ENCODE peak calls at places on chromosome 17, in seven cellular contexts. I is A549, Y is RWPE1, C is A673, G is AG10803, L is glutamatergic neuron, E is HFF-Myc. B is an unnamed sample.

GRCh38 chr17:8488931-8489330 is 53.2 kb downstream of the NDEL1 start:
- DNase-seq in Y (no peak), G (peak; percentile 96), E (peak; percentile 91), I (no peak), C (peak; percentile 25), L (no peak), B (no peak)

GRCh38 chr17:11908711-11909146 is 88.5 kb downstream of the ZNF18 start:
- DNase-seq in E (no peak), Y (no peak), I (no peak), G (no peak), L (no peak), C (no peak), B (no peak)

GRCh38 chr17:4173771-4174170 is 30.8 kb downstream of the CYB5D2 start:
- DNase-seq in L (no peak), E (no peak), G (no peak), Y (no peak), I (no peak), C (no peak), B (no peak)

GRCh38 chr17:36947922-36948716 is 635 bp upstream of the AATF start:
- DNase-seq in I (no peak), C (no peak), Y (no peak), E (no peak), L (no peak), G (no peak), B (no peak)

GRCh38 chr17:46984892-46985291 is 5.8 kb upstream of the RPRML start:
- DNase-seq in L (no peak), E (no peak), I (no peak), G (no peak), Y (no peak), C (no peak), B (no peak)

GRCh38 chr17:77332034-77332971 is 191.5 kb downstream of the SEC14L1 start:
- DNase-seq in E (no peak), C (no peak), G (no peak), L (no peak), I (no peak), Y (no peak), B (peak; percentile 15)

GRCh38 chr17:41801374-41802062 is 10.2 kb downstream of the P3H4 start:
- DNase-seq in Y (peak; percentile 72), E (no peak), G (peak; percentile 61), L (peak; percentile 86), C (peak; percentile 66), I (peak; percentile 86), B (peak; percentile 89)

GRCh38 chr17:28896884-28897768 is at the start of gene FLOT2:
- DNase-seq in L (peak; percentile 86), Y (peak; percentile 92), I (peak; percentile 55), E (no peak), C (peak; percentile 75), G (peak; percentile 48), B (peak; percentile 71)

GRCh38 chr17:77863814-77864161 is 94.7 kb upstream of the TNRC6C start:
- DNase-seq in L (peak; percentile 70), E (no peak), G (peak; percentile 19), Y (no peak), I (no peak), C (no peak), B (no peak)

GRCh38 chr17:17808706-17809432 is 27.9 kb downstream of the SREBF1 start:
- DNase-seq in L (no peak), Y (no peak), C (peak; percentile 55), G (peak; percentile 52), I (no peak), E (no peak), B (peak; percentile 88)

GRCh38 chr17:75927286-75927922 is 13.4 kb downstream of the FBF1 start:
- DNase-seq in G (peak; percentile 13), I (peak; percentile 80), E (no peak), C (peak; percentile 33), L (no peak), Y (peak; percentile 10), B (peak; percentile 69)

GRCh38 chr17:21202512-21202911 is 11.4 kb downstream of the TMEM11 start:
- DNase-seq in E (no peak), L (no peak), Y (no peak), G (no peak), I (no peak), C (no peak), B (no peak)

GRCh38 chr17:76261421-76262215 is 3.5 kb upstream of the UBALD2 start:
- DNase-seq in G (no peak), I (no peak), Y (no peak), L (no peak), E (no peak), C (no peak), B (peak; percentile 48)

GRCh38 chr17:77160877-77161530 is 20.2 kb downstream of the SEC14L1 start:
- DNase-seq in G (no peak), Y (no peak), L (no peak), C (no peak), I (no peak), E (no peak), B (no peak)

GRCh38 chr17:49445561-49445960 is 30.9 kb upstream of the PHB1 start:
- DNase-seq in Y (no peak), L (no peak), C (no peak), G (no peak), I (no peak), E (no peak), B (no peak)

GRCh38 chr17:17922198-17922901 is 49.9 kb downstream of the TOM1L2 start:
- DNase-seq in L (no peak), E (no peak), Y (no peak), C (peak; percentile 76), I (no peak), G (no peak), B (no peak)

GRCh38 chr17:8894673-8895578 is 27.5 kb upstream of the PIK3R6 start:
- DNase-seq in L (peak; percentile 67), I (peak; percentile 93), E (peak; percentile 36), C (peak; percentile 76), G (peak; percentile 74), Y (peak; percentile 82), B (peak; percentile 83)

GRCh38 chr17:68718924-68719323 is 117.8 kb upstream of the FAM20A start:
- DNase-seq in I (no peak), G (no peak), E (no peak), C (no peak), Y (no peak), L (no peak), B (no peak)

GRCh38 chr17:57295526-57296023 is 39.3 kb downstream of the MSI2 start:
- DNase-seq in L (no peak), E (no peak), C (peak; percentile 80), I (no peak), G (no peak), Y (no peak), B (no peak)

GRCh38 chr17:78184311-78184710 is 2.5 kb downstream of the TK1 start:
- DNase-seq in Y (no peak), I (no peak), G (no peak), E (no peak), L (no peak), C (no peak), B (no peak)

GRCh38 chr17:71472809-71473789 is 647.7 kb upstream of the SOX9 start:
- DNase-seq in G (peak; percentile 70), I (peak; percentile 55), E (peak; percentile 12), L (no peak), Y (peak; percentile 72), C (peak; percentile 73), B (peak; percentile 38)

DNA sequence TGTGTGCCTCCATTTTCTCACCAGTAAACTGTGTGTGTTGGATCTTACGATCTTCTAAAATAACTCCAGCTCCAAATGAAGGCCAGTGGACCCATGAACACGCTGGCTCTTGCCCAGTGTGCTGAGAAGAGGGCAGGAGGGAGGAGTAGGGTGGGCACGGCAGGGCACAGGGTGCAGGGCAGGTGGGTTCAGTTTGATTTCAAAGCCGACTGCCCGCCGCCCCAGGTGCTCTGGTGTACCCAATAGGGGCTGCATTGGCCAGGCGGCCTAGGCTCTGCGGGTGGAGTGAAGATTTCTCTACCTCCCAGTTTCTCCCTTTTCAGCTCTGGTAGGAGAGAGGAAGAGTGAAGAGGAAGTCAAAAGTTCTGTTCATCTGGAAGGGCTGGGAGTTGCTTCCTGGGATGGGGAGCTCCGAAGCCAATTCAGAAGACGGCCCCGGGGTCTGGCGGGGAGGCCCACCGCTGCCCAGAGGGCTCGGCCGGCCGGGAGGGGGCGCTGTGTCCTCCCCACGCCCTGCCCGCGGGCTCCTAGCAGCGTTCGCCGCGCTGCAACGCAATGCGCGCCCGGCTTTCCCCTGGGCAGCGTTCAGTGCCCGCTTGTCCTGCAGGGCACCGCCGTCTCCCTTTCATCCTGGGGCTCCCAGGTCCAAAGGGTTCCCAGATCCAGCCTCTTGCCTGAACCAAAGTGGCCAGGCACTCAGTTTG is 1.1 kb upstream of the CRHR1 start:
- DNase-seq in Y (no peak), C (peak; percentile 58), E (no peak), L (peak; percentile 87), I (peak; percentile 76), G (no peak), B (peak; percentile 71)
- TF ChIP-seq CTCF in Y (peak; percentile 52), C (peak; percentile 59), E (peak; percentile 51), L (peak; percentile 90), I (peak; percentile 79), G (no peak), B (no peak)

GRCh38 chr17:81231121-81231645 is 7.7 kb downstream of the TEPSIN start:
- DNase-seq in E (no peak), I (no peak), L (peak; percentile 15), Y (no peak), C (no peak), G (no peak), B (no peak)

GRCh38 chr17:81228834-81229665 is 6.3 kb upstream of the CEP131 start:
- DNase-seq in Y (no peak), E (no peak), I (no peak), C (no peak), G (no peak), L (peak; percentile 23), B (no peak)

GRCh38 chr17:81231766-81232581 is 6.9 kb downstream of the TEPSIN start:
- DNase-seq in L (no peak), G (no peak), Y (no peak), C (no peak), E (no peak), I (no peak), B (no peak)

GRCh38 chr17:81229666-81229920 is 6.8 kb upstream of the CEP131 start:
- DNase-seq in L (no peak), C (no peak), Y (no peak), G (no peak), I (no peak), E (no peak), B (no peak)

GRCh38 chr17:81230043-81230820 is 7.5 kb upstream of the CEP131 start:
- DNase-seq in G (no peak), C (no peak), I (peak; percentile 79), Y (no peak), L (peak; percentile 16), E (no peak), B (no peak)
- TF ChIP-seq CTCF in G (no peak), C (peak; percentile 47), I (peak; percentile 50), Y (no peak), L (no peak), E (peak; percentile 39), B (peak; percentile 28)

GRCh38 chr17:73215414-73215813 is 22.6 kb downstream of the COG1 start:
- DNase-seq in E (no peak), L (no peak), I (no peak), G (no peak), Y (no peak), C (no peak), B (no peak)
- TF ChIP-seq CTCF in E (no peak), L (no peak), I (no peak), G (no peak), Y (no peak), C (no peak), B (no peak)

DNA sequence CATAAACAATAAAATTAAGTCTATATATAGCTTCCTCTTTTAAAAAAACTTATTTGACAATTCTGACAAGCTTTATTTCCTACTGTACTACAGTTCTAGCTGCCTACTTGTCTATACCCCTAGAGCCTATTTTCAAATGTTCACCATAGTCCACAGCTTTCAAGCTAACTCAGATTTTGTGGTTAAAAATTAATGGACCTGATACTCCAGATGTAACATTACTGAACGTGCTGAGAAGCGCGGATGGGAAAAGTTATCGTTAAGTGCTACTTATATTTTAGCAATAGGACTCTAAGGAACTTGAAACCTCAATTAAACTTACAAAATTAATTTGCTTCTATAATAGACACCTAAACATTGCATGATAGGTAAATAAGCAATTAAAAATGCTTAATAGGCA is 31.3 kb downstream of the GNA13 start:
- DNase-seq in L (no peak), Y (no peak), C (no peak), I (no peak), G (no peak), E (no peak), B (no peak)
- TF ChIP-seq CTCF in L (no peak), Y (no peak), C (no peak), I (no peak), G (no peak), E (no peak), B (no peak)